ENCODE peak calls at places on chromosomes 3 and 15, in five cellular contexts. F is mesendoderm, W is neuronal stem cell, H is H1, Q is trophoblast cell. C is an unnamed sample.

GRCh38 chr3:20353286-20353685 is 167.3 kb upstream of the SGO1 start:
- DNase-seq in F (no peak), W (no peak), Q (no peak), H (no peak), C (no peak)

GRCh38 chr15:93047621-93048425 is 41.2 kb downstream of the RGMA start:
- DNase-seq in W (no peak), F (no peak), H (no peak), Q (no peak), C (no peak)

GRCh38 chr3:150384517-150385212 is 23.4 kb upstream of the TSC22D2 start:
- DNase-seq in W (peak), Q (peak), F (peak), H (no peak), C (peak)

GRCh38 chr15:35550957-35551356 is 5.0 kb upstream of the DPH6 start:
- DNase-seq in F (no peak), Q (no peak), H (no peak), W (no peak), C (no peak)

GRCh38 chr3:73018790-73019441 is 22.3 kb downstream of the PPP4R2 start:
- DNase-seq in Q (no peak), H (no peak), F (no peak), W (no peak), C (no peak)

GRCh38 chr15:76341366-76342045 is 4.9 kb downstream of the ISL2 start:
- DNase-seq in W (no peak), F (peak), H (no peak), Q (no peak), C (no peak)

GRCh38 chr15:61624950-61625349 is 395.8 kb upstream of the RORA start:
- DNase-seq in W (no peak), Q (no peak), F (no peak), H (no peak), C (no peak)

GRCh38 chr3:73516656-73517055 is 108.1 kb downstream of the PDZRN3 start:
- DNase-seq in H (no peak), Q (no peak), F (no peak), W (no peak), C (peak)

GRCh38 chr3:107904536-107905066 is 186.2 kb downstream of the CD47 start:
- DNase-seq in H (no peak), W (no peak), F (no peak), Q (no peak), C (no peak)

GRCh38 chr3:51338632-51339031 is 46.5 kb upstream of the MANF start:
- DNase-seq in Q (no peak), F (no peak), W (no peak), H (no peak), C (no peak)

GRCh38 chr3:23805881-23806321 is at the start of gene UBE2E1:
- DNase-seq in W (peak), Q (peak), H (no peak), F (peak), C (peak)

GRCh38 chr3:128845119-128845518 is 34.3 kb upstream of the ACAD9 start:
- DNase-seq in W (no peak), H (no peak), F (peak), Q (no peak), C (no peak)

GRCh38 chr3:112333002-112333385 is at the start of gene CD200:
- DNase-seq in F (peak), H (no peak), W (peak), Q (peak), C (peak)

GRCh38 chr3:24683511-24684384 is 189.1 kb upstream of the THRB start:
- DNase-seq in W (peak), Q (peak), H (no peak), F (peak), C (peak)

GRCh38 chr3:49177073-49177472 is 5.7 kb downstream of the KLHDC8B start:
- DNase-seq in Q (no peak), F (no peak), H (no peak), W (no peak), C (no peak)

GRCh38 chr3:143775401-143775970 is 72.8 kb downstream of the SLC9A9 start:
- DNase-seq in H (no peak), Q (no peak), W (no peak), F (peak), C (peak)

GRCh38 chr15:97688886-97689285 is 271.6 kb upstream of the ARRDC4 start:
- DNase-seq in W (no peak), H (no peak), F (no peak), Q (no peak), C (no peak)

GRCh38 chr3:99084825-99085224 is 183.3 kb upstream of the DCBLD2 start:
- DNase-seq in W (no peak), Q (no peak), F (no peak), H (no peak), C (no peak)

GRCh38 chr15:62502451-62502850 is 337.4 kb upstream of the C2CD4B start:
- DNase-seq in W (no peak), Q (no peak), H (no peak), F (no peak), C (no peak)

GRCh38 chr3:73602171-73602570 is 22.6 kb downstream of the PDZRN3 start:
- DNase-seq in Q (no peak), F (peak), W (no peak), H (no peak), C (peak)

GRCh38 chr3:170200992-170201391 is 19.5 kb upstream of the PHC3 start:
- DNase-seq in Q (no peak), H (no peak), F (no peak), W (no peak), C (no peak)

GRCh38 chr15:73887481-73887880 is 14.1 kb downstream of the TBC1D21 start:
- DNase-seq in H (no peak), Q (no peak), W (no peak), F (no peak), C (no peak)

GRCh38 chr3:190562866-190563525 is 49.1 kb downstream of the IL1RAP start:
- DNase-seq in Q (peak), W (no peak), F (no peak), H (no peak), C (no peak)

GRCh38 chr15:36501063-36501678 is 78.3 kb upstream of the CDIN1 start:
- DNase-seq in W (peak), H (no peak), Q (no peak), F (peak), C (peak)

GRCh38 chr3:52090131-52090548 is 33.8 kb upstream of the DUSP7 start:
- DNase-seq in F (no peak), W (no peak), Q (peak), H (no peak), C (peak)

GRCh38 chr3:117666827-117667226 is 957.2 kb downstream of the TUSC7 start:
- DNase-seq in W (no peak), H (no peak), Q (no peak), F (no peak), C (peak)

GRCh38 chr3:15520185-15520584 is 1.3 kb downstream of the COLQ start:
- DNase-seq in W (no peak), H (no peak), F (no peak), Q (no peak), C (no peak)

GRCh38 chr15:80567721-80568157 is 127.4 kb upstream of the ABHD17C start:
- DNase-seq in F (peak), Q (peak), W (peak), H (peak), C (peak)

GRCh38 chr15:25136119-25136518 is 181.3 kb downstream of the SNRPN start:
- DNase-seq in H (no peak), F (peak), W (no peak), Q (no peak), C (peak)

GRCh38 chr3:126481808-126482502 is 6.3 kb upstream of the ZXDC start:
- DNase-seq in Q (no peak), W (no peak), F (no peak), H (no peak), C (peak)

GRCh38 chr3:126480864-126481263 is 5.2 kb upstream of the ZXDC start:
- DNase-seq in Q (no peak), F (no peak), W (no peak), H (no peak), C (no peak)

GRCh38 chr3:126478581-126479310 is 3.1 kb upstream of the ZXDC start:
- DNase-seq in H (no peak), W (no peak), F (no peak), Q (no peak), C (no peak)

GRCh38 chr3:126479642-126480041 is 4.0 kb upstream of the ZXDC start:
- DNase-seq in H (no peak), F (no peak), W (no peak), Q (no peak), C (no peak)

DNA sequence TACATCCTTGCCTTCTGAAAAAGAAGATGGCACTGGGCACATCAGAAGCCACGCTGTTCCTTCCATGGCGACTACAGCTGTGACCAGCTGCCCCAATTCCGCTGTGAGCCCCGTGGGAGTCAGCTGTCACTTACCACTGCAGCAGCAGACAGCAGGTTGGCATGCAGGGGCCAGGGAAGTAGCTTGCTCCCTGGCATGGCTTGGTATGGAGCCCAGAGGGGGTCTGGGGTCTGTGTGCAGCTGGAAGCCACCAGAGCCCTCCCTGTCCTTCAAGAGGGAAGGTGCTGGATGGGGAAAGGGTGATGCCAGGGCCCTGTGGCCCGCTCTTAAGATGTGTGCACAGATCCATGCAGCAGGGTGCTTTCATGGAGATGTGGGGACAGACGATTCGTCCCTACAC is 4.6 kb upstream of the ZXDC start:
- DNase-seq in H (no peak), Q (no peak), W (no peak), F (no peak), C (no peak)
- H2BK5ac ChIP-seq in H (no peak), Q (no peak), W (no peak), F (no peak), C (no peak)

GRCh38 chr15:40038654-40039543 is at the start of gene SRP14:
- DNase-seq in Q (peak), F (peak), H (peak), W (peak), C (peak)
- H2BK5ac ChIP-seq in Q (peak), F (peak), H (peak), W (peak), C (peak)

GRCh38 chr15:65558997-65559760 is 28.9 kb downstream of the HACD3 start:
- DNase-seq in H (no peak), F (no peak), Q (peak), W (no peak), C (no peak)
- H2BK5ac ChIP-seq in H (no peak), F (no peak), Q (no peak), W (no peak), C (no peak)

GRCh38 chr3:71532639-71533395 is 50.7 kb downstream of the FOXP1 start:
- DNase-seq in F (no peak), Q (peak), W (no peak), H (no peak), C (peak)
- H2BK5ac ChIP-seq in F (no peak), Q (no peak), W (no peak), H (no peak), C (peak)

GRCh38 chr3:125109541-125109925 is 53.7 kb upstream of the HEG1 start:
- DNase-seq in H (no peak), Q (no peak), F (no peak), W (no peak), C (no peak)
- H2BK5ac ChIP-seq in H (no peak), Q (no peak), F (no peak), W (no peak), C (peak)

DNA sequence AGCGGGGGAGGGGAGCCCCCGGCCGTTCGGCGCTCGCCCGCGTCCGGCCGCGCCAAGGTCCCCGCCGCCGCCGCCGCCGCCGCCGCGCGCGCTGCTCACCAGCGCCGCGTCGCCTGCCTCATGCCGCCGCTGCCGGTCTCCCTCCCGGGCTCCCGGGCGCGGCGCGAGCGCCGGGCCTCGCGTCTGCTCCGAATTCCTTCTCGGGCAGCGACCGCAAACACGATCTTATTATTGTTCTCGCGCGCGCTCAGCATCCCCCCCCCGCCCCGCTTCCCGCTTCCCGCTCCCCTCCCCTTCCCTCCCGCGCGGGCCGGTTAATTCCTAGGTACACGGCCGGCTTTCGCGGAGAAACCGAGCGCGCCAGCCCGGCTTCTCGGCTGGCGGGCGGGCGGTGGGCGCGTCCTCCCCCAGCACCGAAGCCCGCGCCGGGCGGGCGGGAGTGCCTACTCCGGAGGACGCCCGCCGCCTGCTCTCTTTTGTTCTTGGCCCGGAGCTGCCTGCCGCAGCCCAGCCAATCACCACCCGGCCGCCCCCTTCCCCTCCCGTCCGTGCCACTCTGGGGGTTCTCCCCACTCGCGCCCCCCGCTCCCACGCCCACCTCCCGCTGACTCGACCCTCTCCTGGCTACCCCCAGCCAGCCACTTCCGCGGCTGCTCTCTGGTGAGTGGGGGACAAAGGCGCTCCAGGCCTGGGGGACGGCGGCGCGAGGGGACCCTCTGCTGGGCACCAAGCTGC is at the start of gene HDGFL3:
- DNase-seq in F (peak), H (no peak), Q (no peak), W (peak), C (peak)
- H2BK5ac ChIP-seq in F (peak), H (peak), Q (peak), W (peak), C (peak)

GRCh38 chr3:187955076-187955952 is 198.6 kb upstream of the LPP start:
- DNase-seq in Q (no peak), F (no peak), H (no peak), W (no peak), C (peak)
- H2BK5ac ChIP-seq in Q (no peak), F (no peak), H (no peak), W (no peak), C (peak)

GRCh38 chr3:21621396-21621695 is 129.7 kb downstream of the ZNF385D start:
- DNase-seq in H (no peak), F (peak), Q (no peak), W (no peak), C (peak)

GRCh38 chr3:21624514-21624913 is 126.5 kb downstream of the ZNF385D start:
- DNase-seq in H (no peak), W (no peak), Q (peak), F (no peak), C (no peak)

GRCh38 chr3:21618695-21619094 is 132.3 kb downstream of the ZNF385D start:
- DNase-seq in Q (no peak), W (no peak), H (no peak), F (no peak), C (no peak)

GRCh38 chr3:21620511-21621395 is 130.3 kb downstream of the ZNF385D start:
- DNase-seq in H (no peak), Q (peak), W (no peak), F (no peak), C (no peak)
- H2BK5ac ChIP-seq in H (no peak), Q (no peak), W (no peak), F (no peak), C (no peak)

GRCh38 chr15:98893407-98893806 is 114.2 kb downstream of the PGPEP1L start:
- DNase-seq in W (no peak), H (no peak), Q (no peak), F (no peak), C (no peak)

GRCh38 chr15:98894312-98894711 is 113.3 kb downstream of the PGPEP1L start:
- DNase-seq in Q (no peak), F (no peak), W (no peak), H (no peak), C (no peak)

GRCh38 chr15:98889930-98890695 is 117.5 kb downstream of the PGPEP1L start:
- DNase-seq in W (no peak), Q (peak), F (peak), H (no peak), C (peak)

GRCh38 chr15:98888839-98889479 is 118.6 kb downstream of the PGPEP1L start:
- DNase-seq in H (no peak), W (no peak), F (no peak), Q (no peak), C (peak)

GRCh38 chr15:98891301-98891700 is 116.3 kb downstream of the PGPEP1L start:
- DNase-seq in W (no peak), F (no peak), H (no peak), Q (no peak), C (no peak)
- H2BK5ac ChIP-seq in W (no peak), F (no peak), H (no peak), Q (peak), C (peak)